ENCODE peak calls at places on chromosomes 6 and 20, in seven cellular contexts. S is cardiac muscle cell, L is heart right ventricle, Z is fibroblast of mammary gland, B is NCI-H526, J is LNCaP clone FGC, D is fibroblast of the aortic adventitia. K is an unnamed sample.

GRCh38 chr6:1613631-1614447 is 4.1 kb downstream of the FOXC1 start:
- DNase-seq in S (peak), L (no peak), Z (no peak), B (peak), J (no peak), D (peak), K (no peak)

GRCh38 chr20:19347943-19348456 is 135.6 kb downstream of the SLC24A3 start:
- DNase-seq in S (no peak), L (no peak), Z (no peak), B (no peak), J (no peak), D (no peak), K (peak)

GRCh38 chr6:56661298-56661697 is 18.6 kb upstream of the DST start:
- DNase-seq in S (no peak), L (no peak), Z (no peak), B (no peak), J (no peak), D (no peak), K (no peak)

GRCh38 chr20:17867546-17867945 is 101.0 kb downstream of the SNX5 start:
- DNase-seq in S (no peak), L (no peak), Z (no peak), B (no peak), J (no peak), D (no peak), K (no peak)

GRCh38 chr20:46150982-46151381 is 32.9 kb downstream of the CD40 start:
- DNase-seq in S (no peak), L (no peak), Z (no peak), B (no peak), J (no peak), D (no peak), K (no peak)

GRCh38 chr20:49672109-49672681 is 41.5 kb downstream of the B4GALT5 start:
- DNase-seq in S (no peak), L (no peak), Z (no peak), B (peak), J (no peak), D (no peak), K (no peak)

GRCh38 chr6:34047913-34048867 is 97.7 kb downstream of the GRM4 start:
- DNase-seq in S (no peak), L (no peak), Z (no peak), B (no peak), J (no peak), D (no peak), K (no peak)

GRCh38 chr20:38680492-38681118 is 43.7 kb upstream of the SLC32A1 start:
- DNase-seq in S (peak), L (peak), Z (peak), B (no peak), J (peak), D (peak), K (no peak)

GRCh38 chr6:28794175-28795002 is 129.4 kb downstream of the TRIM27 start:
- DNase-seq in S (peak), L (no peak), Z (peak), B (peak), J (no peak), D (peak), K (no peak)

GRCh38 chr20:6956574-6956973 is 189.1 kb downstream of the BMP2 start:
- DNase-seq in S (no peak), L (no peak), Z (no peak), B (no peak), J (no peak), D (no peak), K (no peak)

GRCh38 chr6:99467509-99468106 is 42.5 kb upstream of the PNISR start:
- DNase-seq in S (peak), L (no peak), Z (peak), B (peak), J (no peak), D (peak), K (no peak)

GRCh38 chr20:5000263-5001173 is 792 bp downstream of the SLC23A2 start:
- DNase-seq in S (peak), L (peak), Z (peak), B (peak), J (no peak), D (no peak), K (no peak)

GRCh38 chr6:18155864-18156396 is 708 bp downstream of the KDM1B start:
- DNase-seq in S (peak), L (peak), Z (no peak), B (peak), J (peak), D (no peak), K (peak)

GRCh38 chr20:313948-314347 is 11.4 kb upstream of the SOX12 start:
- DNase-seq in S (no peak), L (no peak), Z (peak), B (no peak), J (no peak), D (peak), K (no peak)

GRCh38 chr6:5125152-5126006 is 40.2 kb downstream of the PPP1R3G start:
- DNase-seq in S (no peak), L (no peak), Z (peak), B (no peak), J (no peak), D (peak), K (no peak)

GRCh38 chr20:59665656-59666555 is 61.6 kb downstream of the PHACTR3 start:
- DNase-seq in S (no peak), L (no peak), Z (no peak), B (no peak), J (no peak), D (no peak), K (no peak)

GRCh38 chr6:1781152-1781848 is 171.6 kb downstream of the FOXC1 start:
- DNase-seq in S (no peak), L (no peak), Z (no peak), B (no peak), J (no peak), D (no peak), K (no peak)

GRCh38 chr6:152091201-152091600 is 283.7 kb downstream of the ESR1 start:
- DNase-seq in S (no peak), L (no peak), Z (no peak), B (no peak), J (peak), D (peak), K (no peak)

K was measured in GM12878.